ENCODE peak calls at places on chromosomes 7 and 10, in six cellular contexts. One of them, this sample, is unnamed.

GRCh38 chr10:36172574-36172973 is 530.5 kb upstream of the FZD8 start:
- DNase-seq in GM23248: peak; percentile 68
- DNase-seq in PC-3: peak; percentile 90
- DNase-seq in HCT116: no peak
- DNase-seq in hepatocyte: no peak
- DNase-seq in neural progenitor cell: no peak
- DNase-seq in this sample: no peak

GRCh38 chr7:138338361-138338760 is 121.7 kb upstream of the TRIM24 start:
- DNase-seq in neural progenitor cell: no peak
- DNase-seq in hepatocyte: no peak
- DNase-seq in PC-3: peak; percentile 61
- DNase-seq in GM23248: no peak
- DNase-seq in HCT116: no peak
- DNase-seq in this sample: no peak

GRCh38 chr7:117781707-117782106 is 91.5 kb downstream of the CTTNBP2 start:
- DNase-seq in PC-3: peak; percentile 47
- DNase-seq in GM23248: no peak
- DNase-seq in neural progenitor cell: no peak
- DNase-seq in HCT116: no peak
- DNase-seq in hepatocyte: no peak
- DNase-seq in this sample: no peak

GRCh38 chr10:129586897-129587443 is 119.9 kb downstream of the MGMT start:
- DNase-seq in PC-3: peak; percentile 2
- DNase-seq in GM23248: peak; percentile 23
- DNase-seq in hepatocyte: no peak
- DNase-seq in HCT116: no peak
- DNase-seq in neural progenitor cell: no peak
- DNase-seq in this sample: peak; percentile 18

GRCh38 chr7:157671358-157672255 is 334.8 kb downstream of the DNAJB6 start:
- DNase-seq in hepatocyte: no peak
- DNase-seq in GM23248: no peak
- DNase-seq in HCT116: no peak
- DNase-seq in neural progenitor cell: peak; percentile 86
- DNase-seq in PC-3: no peak
- DNase-seq in this sample: no peak

GRCh38 chr10:120181154-120181553 is 275.9 kb upstream of the PLPP4 start:
- DNase-seq in GM23248: no peak
- DNase-seq in neural progenitor cell: no peak
- DNase-seq in HCT116: no peak
- DNase-seq in PC-3: no peak
- DNase-seq in hepatocyte: no peak
- DNase-seq in this sample: no peak

GRCh38 chr10:132305654-132306340 is 2.0 kb downstream of the STK32C start:
- DNase-seq in neural progenitor cell: no peak
- DNase-seq in HCT116: no peak
- DNase-seq in hepatocyte: no peak
- DNase-seq in PC-3: no peak
- DNase-seq in GM23248: no peak
- DNase-seq in this sample: no peak

GRCh38 chr7:78062214-78062613 is 263.6 kb downstream of the PHTF2 start:
- DNase-seq in HCT116: no peak
- DNase-seq in neural progenitor cell: no peak
- DNase-seq in GM23248: no peak
- DNase-seq in PC-3: no peak
- DNase-seq in hepatocyte: no peak
- DNase-seq in this sample: no peak

GRCh38 chr10:12643279-12643678 is 293.9 kb downstream of the CAMK1D start:
- DNase-seq in PC-3: no peak
- DNase-seq in hepatocyte: no peak
- DNase-seq in GM23248: no peak
- DNase-seq in HCT116: no peak
- DNase-seq in neural progenitor cell: no peak
- DNase-seq in this sample: no peak

GRCh38 chr10:60430017-60430416 is 40.3 kb upstream of the ANK3 start:
- DNase-seq in neural progenitor cell: no peak
- DNase-seq in PC-3: peak; percentile 95
- DNase-seq in HCT116: no peak
- DNase-seq in GM23248: peak; percentile 81
- DNase-seq in hepatocyte: no peak
- DNase-seq in this sample: no peak

GRCh38 chr7:140005754-140006503 is 56.8 kb downstream of the PARP12 start:
- DNase-seq in GM23248: peak; percentile 45
- DNase-seq in HCT116: peak; percentile 48
- DNase-seq in PC-3: peak; percentile 23
- DNase-seq in hepatocyte: peak; percentile 66
- DNase-seq in neural progenitor cell: peak; percentile 68
- DNase-seq in this sample: no peak

GRCh38 chr10:114694735-114695134 is 36.7 kb upstream of the ABLIM1 start:
- DNase-seq in HCT116: peak; percentile 61
- DNase-seq in PC-3: peak; percentile 26
- DNase-seq in hepatocyte: peak; percentile 73
- DNase-seq in GM23248: peak; percentile 54
- DNase-seq in neural progenitor cell: peak; percentile 71
- DNase-seq in this sample: peak; percentile 38

GRCh38 chr7:6234384-6234783 is 38.0 kb downstream of the CYTH3 start:
- DNase-seq in neural progenitor cell: no peak
- DNase-seq in PC-3: no peak
- DNase-seq in GM23248: no peak
- DNase-seq in hepatocyte: no peak
- DNase-seq in HCT116: no peak
- DNase-seq in this sample: peak; percentile 81

GRCh38 chr7:107982463-107982862 is 20.5 kb downstream of the LAMB1 start:
- DNase-seq in hepatocyte: no peak
- DNase-seq in neural progenitor cell: no peak
- DNase-seq in HCT116: no peak
- DNase-seq in GM23248: no peak
- DNase-seq in PC-3: no peak
- DNase-seq in this sample: no peak

GRCh38 chr10:95860486-95861040 is 47.2 kb upstream of the CC2D2B start:
- DNase-seq in PC-3: no peak
- DNase-seq in GM23248: peak; percentile 38
- DNase-seq in HCT116: no peak
- DNase-seq in neural progenitor cell: no peak
- DNase-seq in hepatocyte: no peak
- DNase-seq in this sample: no peak

GRCh38 chr10:132146271-132146671 is 40.5 kb upstream of the DPYSL4 start:
- DNase-seq in hepatocyte: no peak
- DNase-seq in PC-3: no peak
- DNase-seq in neural progenitor cell: no peak
- DNase-seq in GM23248: no peak
- DNase-seq in HCT116: no peak
- DNase-seq in this sample: no peak

GRCh38 chr10:1233031-1233430 is 176.8 kb downstream of the WDR37 start:
- DNase-seq in hepatocyte: no peak
- DNase-seq in PC-3: no peak
- DNase-seq in HCT116: no peak
- DNase-seq in neural progenitor cell: no peak
- DNase-seq in GM23248: no peak
- DNase-seq in this sample: no peak

GRCh38 chr7:71145906-71146901 is 14.3 kb downstream of the GALNT17 start:
- DNase-seq in hepatocyte: no peak
- DNase-seq in neural progenitor cell: no peak
- DNase-seq in PC-3: no peak
- DNase-seq in HCT116: no peak
- DNase-seq in GM23248: no peak
- DNase-seq in this sample: no peak

GRCh38 chr10:8416755-8417154 is 362.3 kb downstream of the GATA3 start:
- DNase-seq in PC-3: no peak
- DNase-seq in GM23248: no peak
- DNase-seq in hepatocyte: no peak
- DNase-seq in HCT116: no peak
- DNase-seq in neural progenitor cell: no peak
- DNase-seq in this sample: no peak

GRCh38 chr10:122845783-122846332 is at the start of gene CUZD1:
- DNase-seq in neural progenitor cell: peak; percentile 25
- DNase-seq in PC-3: no peak
- DNase-seq in GM23248: no peak
- DNase-seq in HCT116: no peak
- DNase-seq in hepatocyte: no peak
- DNase-seq in this sample: no peak

GRCh38 chr10:6239213-6239991 is 36.7 kb downstream of the PFKFB3 start:
- DNase-seq in neural progenitor cell: no peak
- DNase-seq in hepatocyte: peak; percentile 88
- DNase-seq in HCT116: peak; percentile 91
- DNase-seq in GM23248: peak; percentile 99
- DNase-seq in PC-3: peak; percentile 94
- DNase-seq in this sample: peak; percentile 9

GRCh38 chr7:69232445-69233376 is 365.6 kb upstream of the AUTS2 start:
- DNase-seq in HCT116: no peak
- DNase-seq in neural progenitor cell: peak; percentile 45
- DNase-seq in hepatocyte: no peak
- DNase-seq in GM23248: no peak
- DNase-seq in PC-3: no peak
- DNase-seq in this sample: no peak

GRCh38 chr10:115989621-115990020 is 283.4 kb downstream of the GFRA1 start:
- DNase-seq in HCT116: no peak
- DNase-seq in PC-3: no peak
- DNase-seq in hepatocyte: no peak
- DNase-seq in GM23248: peak; percentile 28
- DNase-seq in neural progenitor cell: no peak
- DNase-seq in this sample: no peak

GRCh38 chr7:45975367-45975766 is 54.3 kb upstream of the IGFBP3 start:
- DNase-seq in HCT116: no peak
- DNase-seq in neural progenitor cell: no peak
- DNase-seq in hepatocyte: no peak
- DNase-seq in GM23248: peak; percentile 32
- DNase-seq in PC-3: no peak
- DNase-seq in this sample: no peak

GRCh38 chr7:29033584-29033983 is 75.5 kb upstream of the TRIL start:
- DNase-seq in GM23248: no peak
- DNase-seq in neural progenitor cell: no peak
- DNase-seq in PC-3: no peak
- DNase-seq in hepatocyte: no peak
- DNase-seq in HCT116: no peak
- DNase-seq in this sample: no peak

GRCh38 chr7:80087768-80088170 is 46.9 kb upstream of the GNAI1 start:
- DNase-seq in hepatocyte: no peak
- DNase-seq in HCT116: no peak
- DNase-seq in GM23248: peak; percentile 38
- DNase-seq in PC-3: peak; percentile 32
- DNase-seq in neural progenitor cell: no peak
- DNase-seq in this sample: no peak
- TF ChIP-seq EZH2phosphoT487 in hepatocyte: no peak
- TF ChIP-seq EZH2phosphoT487 in HCT116: no peak
- TF ChIP-seq EZH2phosphoT487 in GM23248: no peak
- TF ChIP-seq EZH2phosphoT487 in PC-3: no peak
- TF ChIP-seq EZH2phosphoT487 in neural progenitor cell: no peak
- TF ChIP-seq EZH2phosphoT487 in this sample: no peak

GRCh38 chr10:103057980-103058568 is 135.0 kb downstream of the NT5C2 start:
- DNase-seq in HCT116: no peak
- DNase-seq in hepatocyte: no peak
- DNase-seq in PC-3: no peak
- DNase-seq in neural progenitor cell: no peak
- DNase-seq in GM23248: no peak
- DNase-seq in this sample: no peak

GRCh38 chr10:103053659-103054581 is 135.8 kb downstream of the CNNM2 start:
- DNase-seq in HCT116: no peak
- DNase-seq in hepatocyte: peak; percentile 84
- DNase-seq in PC-3: peak; percentile 41
- DNase-seq in GM23248: peak; percentile 22
- DNase-seq in neural progenitor cell: peak; percentile 78
- DNase-seq in this sample: no peak

GRCh38 chr10:103055105-103055504 is 137.0 kb downstream of the CNNM2 start:
- DNase-seq in hepatocyte: no peak
- DNase-seq in PC-3: no peak
- DNase-seq in neural progenitor cell: no peak
- DNase-seq in HCT116: no peak
- DNase-seq in GM23248: no peak
- DNase-seq in this sample: no peak

GRCh38 chr10:103049237-103049636 is 131.1 kb downstream of the CNNM2 start:
- DNase-seq in neural progenitor cell: no peak
- DNase-seq in HCT116: no peak
- DNase-seq in hepatocyte: no peak
- DNase-seq in PC-3: no peak
- DNase-seq in GM23248: no peak
- DNase-seq in this sample: no peak

GRCh38 chr10:103054621-103055020 is 136.5 kb downstream of the CNNM2 start:
- DNase-seq in HCT116: no peak
- DNase-seq in hepatocyte: no peak
- DNase-seq in GM23248: no peak
- DNase-seq in PC-3: no peak
- DNase-seq in neural progenitor cell: no peak
- DNase-seq in this sample: no peak
- H3K4me3 ChIP-seq in HCT116: no peak overlapping the region
- H3K4me3 ChIP-seq in hepatocyte: no peak overlapping the region
- H3K4me3 ChIP-seq in GM23248: no peak overlapping the region
- H3K4me3 ChIP-seq in PC-3: no peak overlapping the region
- H3K4me3 ChIP-seq in neural progenitor cell: no peak overlapping the region
- H3K4me3 ChIP-seq in this sample: no peak overlapping the region

GRCh38 chr7:143497008-143497795 is 19.5 kb downstream of the TAS2R41 start:
- DNase-seq in neural progenitor cell: no peak
- DNase-seq in PC-3: no peak
- DNase-seq in GM23248: no peak
- DNase-seq in hepatocyte: no peak
- DNase-seq in HCT116: no peak
- DNase-seq in this sample: no peak

GRCh38 chr7:143499246-143499645 is 21.6 kb downstream of the TAS2R41 start:
- DNase-seq in neural progenitor cell: no peak
- DNase-seq in hepatocyte: peak; percentile 15
- DNase-seq in HCT116: no peak
- DNase-seq in PC-3: no peak
- DNase-seq in GM23248: peak; percentile 83
- DNase-seq in this sample: no peak

GRCh38 chr7:143503261-143503660 is 25.6 kb downstream of the TAS2R41 start:
- DNase-seq in GM23248: no peak
- DNase-seq in hepatocyte: no peak
- DNase-seq in HCT116: no peak
- DNase-seq in neural progenitor cell: no peak
- DNase-seq in PC-3: no peak
- DNase-seq in this sample: no peak

GRCh38 chr7:143495806-143496672 is 18.4 kb downstream of the TAS2R41 start:
- DNase-seq in PC-3: no peak
- DNase-seq in HCT116: no peak
- DNase-seq in hepatocyte: no peak
- DNase-seq in GM23248: no peak
- DNase-seq in neural progenitor cell: no peak
- DNase-seq in this sample: no peak

GRCh38 chr7:143499743-143500348 is 22.2 kb downstream of the TAS2R41 start:
- DNase-seq in GM23248: no peak
- DNase-seq in hepatocyte: no peak
- DNase-seq in PC-3: no peak
- DNase-seq in HCT116: no peak
- DNase-seq in neural progenitor cell: no peak
- DNase-seq in this sample: no peak
- TF ChIP-seq EZH2phosphoT487 in GM23248: no peak
- TF ChIP-seq EZH2phosphoT487 in hepatocyte: no peak
- TF ChIP-seq EZH2phosphoT487 in PC-3: no peak
- TF ChIP-seq EZH2phosphoT487 in HCT116: no peak
- TF ChIP-seq EZH2phosphoT487 in neural progenitor cell: no peak
- TF ChIP-seq EZH2phosphoT487 in this sample: no peak

DNA sequence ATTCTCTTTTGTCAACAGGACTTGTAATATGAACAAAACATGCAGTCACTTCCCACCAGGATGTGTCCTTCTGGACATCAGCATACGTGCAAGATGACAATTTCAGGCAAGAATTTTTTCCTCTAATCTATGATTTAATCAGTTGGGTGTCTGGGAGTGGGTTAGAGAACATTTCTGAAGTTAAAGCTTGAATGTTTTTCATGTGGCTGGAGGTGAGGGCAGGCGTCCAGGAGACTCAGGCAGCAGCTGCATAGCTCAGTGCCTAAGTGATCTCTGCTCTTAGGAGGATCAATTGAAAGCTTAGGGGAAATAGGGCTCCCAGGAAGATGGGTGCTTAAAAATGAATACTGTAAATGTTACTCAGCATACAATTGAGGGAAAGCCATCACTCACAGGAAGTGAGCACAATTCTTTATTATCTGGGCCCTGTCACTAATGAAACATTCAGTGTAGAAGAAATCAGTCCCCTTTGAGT is 457.6 kb upstream of the KLF6 start:
- DNase-seq in GM23248: peak; percentile 81
- DNase-seq in neural progenitor cell: peak; percentile 13
- DNase-seq in PC-3: peak; percentile 52
- DNase-seq in HCT116: peak; percentile 52
- DNase-seq in hepatocyte: no peak
- DNase-seq in this sample: no peak
- H3K4me3 ChIP-seq in GM23248: peak overlapping the region; percentile 74
- H3K4me3 ChIP-seq in neural progenitor cell: no peak overlapping the region
- H3K4me3 ChIP-seq in PC-3: peak overlapping the region; percentile 60
- H3K4me3 ChIP-seq in HCT116: no peak overlapping the region
- H3K4me3 ChIP-seq in hepatocyte: no peak overlapping the region
- H3K4me3 ChIP-seq in this sample: no peak overlapping the region